ENCODE peak calls at places on chromosomes 3 and 15, in seven cellular contexts. U is stomach, S is adrenal gland, V is sigmoid colon, Z is tibial nerve, H is body of pancreas, I is transverse colon. M is an unnamed sample.

GRCh38 chr3:30587876-30588275 is 18.5 kb upstream of the TGFBR2 start:
- DNase-seq in U (no peak), S (no peak), V (no peak), Z (no peak), H (no peak), I (no peak), M (no peak)

GRCh38 chr3:13229291-13229949 is 156.2 kb upstream of the IQSEC1 start:
- DNase-seq in U (no peak), S (no peak), V (no peak), Z (no peak), H (no peak), I (no peak), M (no peak)

GRCh38 chr3:143763568-143764162 is 84.6 kb downstream of the SLC9A9 start:
- DNase-seq in U (no peak), S (no peak), V (no peak), Z (no peak), H (no peak), I (no peak), M (no peak)

GRCh38 chr3:191328963-191329653 is at the start of gene CCDC50:
- DNase-seq in U (peak; percentile 86), S (peak; percentile 87), V (peak; percentile 93), Z (peak; percentile 70), H (peak; percentile 93), I (peak; percentile 93), M (peak; percentile 93)

GRCh38 chr15:77456746-77457618 is 36.3 kb downstream of the HMG20A start:
- DNase-seq in U (no peak), S (no peak), V (no peak), Z (no peak), H (no peak), I (no peak), M (peak; percentile 31)

GRCh38 chr15:74844319-74845207 is 1.6 kb upstream of the ULK3 start:
- DNase-seq in U (no peak), S (no peak), V (no peak), Z (no peak), H (no peak), I (no peak), M (no peak)

GRCh38 chr15:96087180-96087886 is 243.2 kb upstream of the NR2F2 start:
- DNase-seq in U (no peak), S (no peak), V (no peak), Z (no peak), H (no peak), I (no peak), M (no peak)

GRCh38 chr3:107516475-107516874 is 6.3 kb upstream of the BBX start:
- DNase-seq in U (no peak), S (no peak), V (no peak), Z (no peak), H (no peak), I (no peak), M (no peak)

GRCh38 chr15:66472176-66472999 is 25.2 kb downstream of the SNAPC5 start:
- DNase-seq in U (no peak), S (no peak), V (no peak), Z (no peak), H (no peak), I (peak; percentile 11), M (no peak)

GRCh38 chr3:179473565-179473964 is 22.3 kb upstream of the GNB4 start:
- DNase-seq in U (no peak), S (no peak), V (no peak), Z (no peak), H (no peak), I (no peak), M (no peak)

GRCh38 chr3:164832216-164832615 is 246.1 kb downstream of the SI start:
- DNase-seq in U (no peak), S (no peak), V (no peak), Z (no peak), H (no peak), I (no peak), M (no peak)

GRCh38 chr3:10206166-10206511 is 41.4 kb downstream of the IRAK2 start:
- DNase-seq in U (no peak), S (no peak), V (no peak), Z (no peak), H (no peak), I (no peak), M (no peak)

GRCh38 chr3:118059096-118059495 is 975.5 kb downstream of the IGSF11 start:
- DNase-seq in U (no peak), S (no peak), V (no peak), Z (no peak), H (no peak), I (no peak), M (no peak)

GRCh38 chr3:118057086-118057485 is 977.6 kb downstream of the IGSF11 start:
- DNase-seq in U (no peak), S (no peak), V (no peak), Z (no peak), H (no peak), I (no peak), M (no peak)

GRCh38 chr3:118055381-118055780 is 979.3 kb downstream of the IGSF11 start:
- DNase-seq in U (no peak), S (no peak), V (no peak), Z (no peak), H (no peak), I (no peak), M (no peak)
- H3K36me3 ChIP-seq in U (no peaks in the 10 kb centered on the region), S (no peaks in the 10 kb centered on the region), V (no peaks in the 10 kb centered on the region), Z (no peaks in the 10 kb centered on the region), H (no peaks in the 10 kb centered on the region), I (no peaks in the 10 kb centered on the region), M (no peaks in the 10 kb centered on the region)

GRCh38 chr3:129268396-129268795 is 10.3 kb upstream of the HMCES start:
- DNase-seq in U (no peak), S (no peak), V (peak; percentile 20), Z (no peak), H (no peak), I (no peak), M (no peak)

GRCh38 chr3:129276385-129276784 is 2.3 kb upstream of the HMCES start:
- DNase-seq in U (no peak), S (no peak), V (no peak), Z (no peak), H (no peak), I (peak; percentile 47), M (no peak)

GRCh38 chr3:129271674-129272073 is 7.0 kb upstream of the HMCES start:
- DNase-seq in U (no peak), S (no peak), V (no peak), Z (no peak), H (no peak), I (no peak), M (no peak)
- TF ChIP-seq POLR2A in U (no peak), S (no peak), V (no peak), Z (no peak), H (no peak), I (no peak), M (no peak)

DNA sequence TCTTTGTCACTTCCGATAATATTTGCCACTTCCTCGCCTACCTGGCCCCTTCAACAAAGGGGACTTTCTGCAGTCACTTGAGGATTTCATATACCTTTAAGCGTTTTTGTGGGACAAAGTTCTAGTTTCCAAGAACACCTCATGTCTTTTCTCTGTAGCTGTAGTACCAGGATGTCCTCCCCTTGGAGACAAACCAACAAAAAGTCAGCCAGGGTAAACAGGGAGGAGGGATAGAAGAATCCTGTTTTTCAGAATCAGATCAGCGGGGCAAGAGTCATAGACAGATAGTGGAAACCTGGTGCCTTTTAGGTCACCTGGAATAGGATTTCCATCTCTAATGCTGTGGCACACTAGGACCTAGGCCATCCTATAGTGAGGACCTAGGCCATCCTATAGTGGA is 4.5 kb downstream of the LRRC3B start:
- DNase-seq in U (no peak), S (no peak), V (no peak), Z (no peak), H (no peak), I (no peak), M (no peak)
- H3K27ac ChIP-seq in U (no peak overlapping the region), S (no peak overlapping the region), V (no peak overlapping the region), Z (no peak overlapping the region), H (no peak overlapping the region), I (no peak overlapping the region), M (no peak overlapping the region)

GRCh38 chr15:69443032-69443611 is 9.5 kb upstream of the RPLP1 start:
- DNase-seq in U (no peak), S (no peak), V (no peak), Z (no peak), H (no peak), I (no peak), M (no peak)
- H3K36me3 ChIP-seq in U (no peaks in the 10 kb centered on the region), S (no peaks in the 10 kb centered on the region), V (no peaks in the 10 kb centered on the region), Z (peaks cover 3% of the 10 kb centered on the region), H (no peaks in the 10 kb centered on the region), I (no peaks in the 10 kb centered on the region), M (no peaks in the 10 kb centered on the region)

GRCh38 chr3:44942202-44942921 is 33.6 kb downstream of the ZDHHC3 start:
- DNase-seq in U (no peak), S (no peak), V (no peak), Z (no peak), H (no peak), I (no peak), M (no peak)

DNA sequence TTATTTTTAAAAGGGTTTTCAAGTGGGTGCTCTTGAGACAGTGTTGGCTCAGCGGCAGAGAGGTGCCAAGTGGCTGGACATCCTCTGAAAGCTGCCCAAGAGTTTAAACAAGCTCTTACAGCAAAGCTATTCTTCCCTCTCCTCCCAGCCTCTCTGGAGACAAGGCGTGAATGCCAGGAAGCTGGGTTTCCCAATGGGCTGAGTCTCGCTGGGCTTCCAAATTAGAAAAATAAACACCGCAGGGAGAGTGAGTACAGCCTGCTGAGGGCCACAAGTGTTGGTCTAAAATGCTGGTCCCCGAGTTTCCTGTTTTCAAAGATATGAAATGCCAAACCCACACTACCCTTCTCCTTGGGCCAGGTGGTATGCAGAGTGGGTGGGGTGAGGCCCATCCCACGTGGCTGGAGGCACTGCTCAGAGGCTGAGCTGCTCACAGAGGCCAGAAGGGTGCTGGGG is 36.4 kb downstream of the ZDHHC3 start:
- DNase-seq in U (no peak), S (no peak), V (no peak), Z (no peak), H (no peak), I (no peak), M (peak; percentile 89)
- TF ChIP-seq POLR2A in U (no peak), S (no peak), V (no peak), Z (no peak), H (no peak), I (no peak), M (no peak)

DNA sequence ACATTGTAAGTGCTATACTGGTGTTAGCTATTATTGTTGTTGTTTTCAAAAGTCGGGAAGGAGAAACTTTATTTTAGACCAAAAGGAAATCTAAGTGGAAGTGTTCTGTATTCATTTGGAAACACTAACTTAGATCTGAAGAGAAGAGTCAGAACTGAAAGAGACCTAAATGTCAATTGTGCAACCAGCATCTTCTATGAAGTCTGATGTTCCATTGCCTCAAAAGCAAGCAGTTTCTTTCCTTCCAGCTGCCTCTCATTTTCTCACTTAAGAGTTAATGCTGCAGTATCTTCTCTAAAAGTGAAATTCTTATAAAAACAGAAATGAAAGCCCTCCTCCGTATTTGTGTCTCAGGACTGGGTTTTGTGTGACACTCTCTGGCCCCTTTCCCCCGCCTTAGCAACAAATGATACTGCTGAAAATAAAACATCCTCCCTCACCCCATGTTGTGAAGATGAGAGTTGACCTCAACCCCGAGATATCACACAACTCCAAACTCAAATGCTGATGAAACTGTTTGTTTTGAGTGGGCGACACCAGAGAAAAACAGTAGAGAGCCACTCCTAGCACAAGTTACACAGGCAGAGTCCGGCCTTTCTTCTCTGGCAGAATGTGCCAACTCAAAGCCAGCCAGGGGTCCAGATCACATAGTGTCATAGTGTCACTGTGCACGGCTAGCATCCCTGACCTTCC is 48.9 kb downstream of the GLDN start:
- DNase-seq in U (no peak), S (no peak), V (no peak), Z (no peak), H (no peak), I (no peak), M (no peak)
- H3K27ac ChIP-seq in U (no peak overlapping the region), S (no peak overlapping the region), V (no peak overlapping the region), Z (no peak overlapping the region), H (no peak overlapping the region), I (no peak overlapping the region), M (no peak overlapping the region)

M was measured in thyroid gland.